ENCODE peak calls at places on chromosomes 5 and 9, in ten cellular contexts. C is NCI-H1105; K is mucosa of descending colon; A is activated CD8-positive, alpha-beta memory T cell treated with anti-CD3 and anti-CD28 coated beads for 48 hours; H is effector CD4-positive, alpha-beta T cell; R is upper lobe of right lung; P is activated T-cell treated with anti-CD3 and anti-CD28 coated beads, Interleukin-2, amount 50 U/mL, for 4 hours; E is cardiac muscle cell; M is stimulated activated CD8-positive, alpha-beta memory T cell treated with anti-CD3 and anti-CD28 coated beads, Interleukin-4, amount 100 ng/mL, for 1 hour; X is GM23338. V is an unnamed sample.

GRCh38 chr9:124133752-124134151 is 122.2 kb downstream of the LHX2 start:
- DNase-seq in R (peak; percentile 76), C (no peak), H (no peak), X (peak; percentile 43), P (no peak), K (peak; percentile 63), E (peak; percentile 25), M (no peak), A (no peak), V (peak; percentile 4)

GRCh38 chr5:57817001-57817453 is 334.4 kb upstream of the ACTBL2 start:
- DNase-seq in X (no peak), M (no peak), E (peak; percentile 23), H (no peak), P (no peak), A (no peak), C (no peak), K (no peak), R (no peak), V (no peak)

GRCh38 chr5:6389397-6389796 is 11.1 kb upstream of the MED10 start:
- DNase-seq in A (no peak), H (no peak), C (no peak), R (no peak), M (no peak), X (no peak), K (no peak), E (no peak), P (no peak), V (no peak)

GRCh38 chr9:115808695-115809094 is 344.9 kb upstream of the PAPPA start:
- DNase-seq in K (no peak), X (no peak), C (no peak), M (no peak), E (no peak), R (no peak), P (no peak), H (no peak), A (no peak), V (no peak)

GRCh38 chr5:141001466-141001853 is 35.2 kb downstream of the PCDHAC2 start:
- DNase-seq in K (no peak), H (no peak), R (peak; percentile 84), E (peak; percentile 11), C (peak; percentile 48), X (peak; percentile 65), M (no peak), A (no peak), P (no peak), V (no peak)

GRCh38 chr5:132190161-132190817 is 37.4 kb downstream of the P4HA2 start:
- DNase-seq in X (peak; percentile 91), M (no peak), C (peak; percentile 8), E (peak; percentile 70), A (no peak), K (no peak), H (no peak), P (no peak), R (no peak), V (peak; percentile 67)

GRCh38 chr9:33137781-33138264 is 29.3 kb downstream of the B4GALT1 start:
- DNase-seq in E (no peak), K (no peak), A (no peak), R (no peak), C (no peak), X (no peak), P (no peak), M (no peak), H (no peak), V (no peak)

GRCh38 chr5:14109041-14109747 is 33.9 kb upstream of the TRIO start:
- DNase-seq in M (no peak), H (no peak), R (no peak), E (no peak), P (no peak), X (no peak), A (no peak), C (no peak), K (no peak), V (no peak)

GRCh38 chr9:86580688-86581087 is 226.5 kb upstream of the TUT7 start:
- DNase-seq in E (no peak), M (no peak), R (no peak), X (no peak), C (no peak), H (no peak), P (no peak), A (no peak), K (no peak), V (no peak)